ENCODE peak calls at places on chromosomes 4 and X, in ten cellular contexts. C is HepG2, N is endothelial cell of umbilical vein, K is endodermal cell, Y is GM23248, W is mammary epithelial cell, R is SK-N-SH, I is H1, X is colonic mucosa, S is IMR-90. Q is an unnamed sample.

GRCh38 chrX:100804780-100805179 is 15.4 kb upstream of the CSTF2 start:
- DNase-seq in I (no peak), X (no peak), Y (no peak), W (no peak), R (no peak), S (no peak), K (peak; percentile 66), N (no peak), C (no peak), Q (no peak)

GRCh38 chr4:56668267-56668666 is 12.8 kb downstream of the HOPX start:
- DNase-seq in I (no peak), X (no peak), K (peak; percentile 75), Y (no peak), R (no peak), W (no peak), N (no peak), S (no peak), C (no peak), Q (peak; percentile 52)

GRCh38 chr4:67436742-67437141 is 108.6 kb downstream of the CENPC start:
- DNase-seq in R (no peak), I (no peak), N (no peak), W (peak; percentile 18), S (peak; percentile 27), X (no peak), Y (no peak), K (no peak), C (no peak), Q (no peak)

GRCh38 chr4:150943831-150944230 is 71.3 kb downstream of the LRBA start:
- DNase-seq in N (no peak), I (no peak), Y (peak; percentile 8), S (no peak), K (no peak), C (no peak), R (no peak), W (no peak), X (no peak), Q (no peak)

GRCh38 chrX:14073561-14073960 is 43.9 kb upstream of the GEMIN8 start:
- DNase-seq in I (no peak), X (no peak), N (no peak), C (no peak), K (no peak), R (no peak), W (no peak), Y (peak; percentile 28), S (no peak), Q (no peak)

GRCh38 chrX:70755850-70756249 is 152.7 kb downstream of the TEX11 start:
- DNase-seq in K (peak; percentile 85), S (no peak), C (no peak), R (no peak), I (peak; percentile 31), W (no peak), Y (no peak), N (no peak), X (no peak), Q (no peak)

GRCh38 chr4:27217261-27217769 is 356.7 kb downstream of the STIM2 start:
- DNase-seq in S (peak; percentile 57), C (no peak), K (no peak), Y (peak; percentile 82), R (no peak), N (no peak), W (peak; percentile 64), I (no peak), X (no peak), Q (peak; percentile 6)

GRCh38 chr4:108272566-108272965 is 103.8 kb upstream of the LEF1 start:
- DNase-seq in K (no peak), Y (no peak), R (no peak), C (no peak), W (peak; percentile 41), S (peak; percentile 70), N (no peak), X (no peak), I (no peak), Q (no peak)

GRCh38 chrX:96004386-96004785 is 680.3 kb upstream of the DIAPH2 start:
- DNase-seq in S (peak; percentile 74), C (no peak), W (peak; percentile 45), X (no peak), R (no peak), K (no peak), N (peak; percentile 84), Y (no peak), I (no peak), Q (no peak)

GRCh38 chr4:26459054-26459755 is 31.1 kb downstream of the CCKAR start:
- DNase-seq in N (peak; percentile 51), I (peak; percentile 9), C (peak; percentile 58), W (peak; percentile 44), K (no peak), Y (peak; percentile 80), X (no peak), S (peak; percentile 86), R (peak; percentile 56), Q (peak; percentile 80)

GRCh38 chr4:145907827-145908226 is 30.8 kb downstream of the ZNF827 start:
- DNase-seq in X (no peak), W (no peak), S (peak; percentile 32), Y (no peak), R (no peak), N (no peak), K (no peak), C (no peak), I (no peak), Q (peak; percentile 63)

GRCh38 chrX:150565551-150565950 is 2.9 kb upstream of the MTM1 start:
- DNase-seq in I (no peak), K (peak; percentile 72), Y (no peak), S (no peak), R (no peak), N (no peak), X (no peak), C (no peak), W (no peak), Q (no peak)

GRCh38 chr4:8283161-8283560 is 13.6 kb downstream of the HTRA3 start:
- DNase-seq in I (no peak), Y (no peak), C (no peak), S (no peak), W (no peak), N (no peak), R (no peak), K (no peak), X (no peak), Q (no peak)

GRCh38 chr4:186554890-186555827 is at the start of gene MTNR1A:
- DNase-seq in K (peak; percentile 84), R (peak; percentile 48), W (no peak), Y (peak; percentile 19), N (no peak), X (peak; percentile 52), C (no peak), I (no peak), S (no peak), Q (no peak)

GRCh38 chrX:134244043-134244442 is 7.1 kb downstream of the CCDC160 start:
- DNase-seq in N (peak; percentile 29), S (peak; percentile 33), Y (no peak), C (no peak), I (no peak), W (peak; percentile 31), X (no peak), K (no peak), R (no peak), Q (no peak)

GRCh38 chr4:131302108-131302507 is 1847.0 kb upstream of the PCDH10 start:
- DNase-seq in K (peak; percentile 61), N (no peak), X (no peak), C (peak; percentile 2), W (no peak), S (no peak), Y (no peak), R (no peak), I (peak; percentile 3), Q (no peak)

GRCh38 chrX:12138366-12139313 is at the start of gene FRMPD4:
- DNase-seq in Y (no peak), C (no peak), N (no peak), R (peak; percentile 10), X (no peak), I (no peak), K (peak; percentile 84), S (peak; percentile 24), W (peak; percentile 43), Q (no peak)
- H3K9ac ChIP-seq in Y (no peak within 1 kb of the TSS), C (no peak within 1 kb of the TSS), N (peak within 1 kb of the TSS; percentile 3), R (no peak within 1 kb of the TSS), X (no peak within 1 kb of the TSS), I (no peak within 1 kb of the TSS), K (no peak within 1 kb of the TSS), S (peak within 1 kb of the TSS; percentile 49), W (no peak within 1 kb of the TSS), Q (no peak within 1 kb of the TSS)

GRCh38 chr4:101682946-101683345 is 107.6 kb upstream of the BANK1 start:
- DNase-seq in S (no peak), R (no peak), Y (no peak), K (no peak), N (no peak), C (no peak), W (no peak), X (no peak), I (no peak), Q (no peak)

DNA sequence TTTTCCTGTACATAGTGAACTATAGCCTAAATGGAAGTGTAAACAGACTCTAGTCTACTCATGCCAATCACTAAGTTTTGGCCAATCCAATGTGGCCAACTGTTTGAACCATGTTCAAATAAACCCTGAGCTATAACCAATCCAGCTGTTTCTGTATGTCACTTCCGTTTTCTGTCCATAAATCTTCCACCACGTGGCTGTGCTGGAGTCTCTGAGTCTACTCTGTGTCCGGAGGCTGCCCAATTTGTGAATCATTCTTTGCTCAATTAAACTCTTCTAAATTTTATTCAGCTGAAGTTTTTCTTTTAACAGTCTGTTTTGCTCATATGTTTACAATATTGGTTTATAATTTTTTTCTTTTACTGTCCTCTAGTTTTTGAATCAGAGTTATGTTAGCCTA is 112.3 kb upstream of the BANK1 start:
- DNase-seq in Y (peak; percentile 62), C (no peak), I (no peak), R (no peak), S (no peak), N (no peak), X (no peak), K (no peak), W (no peak), Q (no peak)
- H3K4me3 ChIP-seq in Y (no peak overlapping the region), C (no peak overlapping the region), I (no peak overlapping the region), R (no peak overlapping the region), S (no peak overlapping the region), N (no peak overlapping the region), X (no peak overlapping the region), K (no peak overlapping the region), W (no peak overlapping the region), Q (no peak overlapping the region)

GRCh38 chr4:726235-726787 is 20.7 kb downstream of the PCGF3 start:
- DNase-seq in K (no peak), Y (peak; percentile 78), R (no peak), C (no peak), X (no peak), N (peak; percentile 57), S (peak; percentile 44), W (no peak), I (no peak), Q (no peak)
- H3K9ac ChIP-seq in K (no peak overlapping the region), Y (peak overlapping the region; percentile 75), R (no peak overlapping the region), C (no peak overlapping the region), X (no peak overlapping the region), N (peak overlapping the region; percentile 34), S (no peak overlapping the region), W (no peak overlapping the region), I (no peak overlapping the region), Q (no peak overlapping the region)

DNA sequence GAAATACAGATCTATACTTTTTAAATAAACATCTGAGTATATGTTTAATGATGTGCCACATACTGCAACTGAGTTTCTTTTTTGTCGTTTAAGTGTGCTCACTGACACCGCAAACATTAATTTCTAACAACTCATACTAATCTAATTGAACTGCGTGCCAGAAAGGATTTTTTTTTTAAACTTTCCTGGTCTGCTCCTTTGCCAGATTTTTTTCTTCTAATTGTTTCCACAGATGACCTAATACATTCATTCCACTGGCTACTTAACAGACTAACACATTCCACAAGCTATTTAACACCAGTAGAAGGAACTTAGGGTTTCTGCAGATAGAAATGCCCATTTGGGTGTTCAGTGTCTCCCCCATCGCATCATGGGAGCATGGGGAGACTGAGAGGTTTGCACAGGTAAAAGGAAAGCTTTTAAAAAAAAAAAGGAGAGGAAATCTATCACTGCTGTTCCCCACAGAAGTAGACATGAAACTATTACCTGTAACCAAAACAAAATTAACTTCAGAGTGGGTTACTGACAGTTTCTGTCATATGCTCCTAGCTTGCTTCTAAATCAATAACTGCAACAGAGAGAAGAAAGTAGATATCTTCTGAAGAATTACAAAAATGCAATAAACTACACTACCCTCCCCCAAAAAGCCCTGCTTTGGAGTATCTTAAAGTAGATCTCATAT is 31.6 kb downstream of the SH3KBP1 start:
- DNase-seq in Y (peak; percentile 57), C (no peak), R (no peak), W (no peak), X (no peak), K (no peak), S (no peak), N (peak; percentile 68), I (no peak), Q (no peak)
- H3K4me3 ChIP-seq in Y (no peak overlapping the region), C (no peak overlapping the region), R (no peak overlapping the region), W (no peak overlapping the region), X (no peak overlapping the region), K (no peak overlapping the region), S (no peak overlapping the region), N (no peak overlapping the region), I (no peak overlapping the region), Q (no peak overlapping the region)